ENCODE peak calls at places on chromosomes 7 and 10, in four cellular contexts. G, E, H and A are unnamed samples.

GRCh38 chr7:29564455-29565185 is 985 bp downstream of the PRR15 start:
- DNase-seq in E (peak; percentile 85), H (no peak), G (peak; percentile 85), A (peak; percentile 40)

GRCh38 chr7:108253275-108254044 is 123.3 kb upstream of the LAMB4 start:
- DNase-seq in G (no peak), H (no peak), E (peak; percentile 35), A (no peak)

GRCh38 chr7:24477807-24478655 is 95.2 kb upstream of the PALS2 start:
- DNase-seq in G (no peak), H (no peak), E (peak; percentile 3), A (no peak)

GRCh38 chr10:130377986-130378545 is 241.9 kb downstream of the GLRX3 start:
- DNase-seq in G (no peak), H (no peak), E (no peak), A (no peak)

GRCh38 chr10:77392236-77392721 is 245.3 kb downstream of the KCNMA1 start:
- DNase-seq in H (no peak), E (no peak), G (no peak), A (no peak)

GRCh38 chr10:132499367-132499685 is 38.3 kb upstream of the INPP5A start:
- DNase-seq in H (no peak), E (no peak), G (peak; percentile 52), A (no peak)

GRCh38 chr7:153604-154003 is 38.8 kb upstream of the FAM20C start:
- DNase-seq in E (no peak), H (no peak), G (peak; percentile 46), A (no peak)

GRCh38 chr10:81876253-81876731 is 1.3 kb downstream of the NRG3 start:
- DNase-seq in H (no peak), E (no peak), G (peak; percentile 60), A (no peak)

GRCh38 chr7:80018941-80019808 is 115.5 kb upstream of the GNAI1 start:
- DNase-seq in G (no peak), E (peak; percentile 13), H (no peak), A (no peak)

GRCh38 chr10:28387141-28387540 is 84.3 kb upstream of the MPP7 start:
- DNase-seq in E (peak; percentile 54), G (no peak), H (no peak), A (no peak)

GRCh38 chr7:127667751-127668530 is 15.9 kb downstream of the SND1 start:
- DNase-seq in E (peak; percentile 15), H (no peak), G (no peak), A (no peak)

GRCh38 chr7:22442187-22442886 is 57.7 kb downstream of the STEAP1B start:
- DNase-seq in G (peak; percentile 70), E (no peak), H (no peak), A (no peak)

GRCh38 chr7:76220185-76221057 is 18.7 kb downstream of the SRRM3 start:
- DNase-seq in G (no peak), E (peak; percentile 24), H (no peak), A (peak; percentile 72)

GRCh38 chr7:12709731-12710502 is 22.5 kb downstream of the ARL4A start:
- DNase-seq in G (no peak), E (no peak), H (no peak), A (no peak)

GRCh38 chr7:138608292-138608691 is 92.9 kb downstream of the SVOPL start:
- DNase-seq in E (no peak), H (no peak), G (no peak), A (no peak)

GRCh38 chr10:101749033-101749432 is 26.9 kb downstream of the FGF8 start:
- DNase-seq in E (no peak), G (no peak), H (no peak), A (no peak)

GRCh38 chr7:64886956-64887545 is 16.0 kb upstream of the ZNF273 start:
- DNase-seq in E (no peak), H (no peak), G (no peak), A (no peak)

GRCh38 chr7:98511175-98511574 is 105.9 kb upstream of the NPTX2 start:
- DNase-seq in G (no peak), E (no peak), H (no peak), A (no peak)

GRCh38 chr7:139730746-139731612 is 46.8 kb downstream of the HIPK2 start:
- DNase-seq in G (no peak), E (no peak), H (peak; percentile 23), A (peak; percentile 34)

GRCh38 chr7:106448992-106449859 is 164.4 kb upstream of the NAMPT start:
- DNase-seq in H (no peak), E (no peak), G (no peak), A (no peak)

GRCh38 chr10:100882681-100883321 is 30.0 kb upstream of the SLF2 start:
- DNase-seq in G (peak; percentile 41), H (no peak), E (no peak), A (no peak)

GRCh38 chr7:101896312-101896711 is 78.9 kb downstream of the CUX1 start:
- DNase-seq in H (no peak), G (no peak), E (no peak), A (no peak)

GRCh38 chr7:83640240-83640639 is 8.7 kb downstream of the SEMA3E start:
- DNase-seq in H (no peak), E (no peak), G (no peak), A (no peak)

GRCh38 chr10:110459600-110459999 is 38.1 kb upstream of the DUSP5 start:
- DNase-seq in G (no peak), H (no peak), E (no peak), A (no peak)

GRCh38 chr7:30434140-30434799 is 44.3 kb downstream of the NOD1 start:
- DNase-seq in H (no peak), E (no peak), G (no peak), A (no peak)

GRCh38 chr10:44801383-44802327 is 109.5 kb upstream of the TMEM72 start:
- DNase-seq in H (no peak), E (peak; percentile 78), G (peak; percentile 91), A (no peak)

GRCh38 chr7:127677433-127678230 is 25.6 kb downstream of the SND1 start:
- DNase-seq in H (no peak), E (no peak), G (no peak), A (no peak)

GRCh38 chr7:135704074-135704473 is 23.9 kb downstream of the SLC13A4 start:
- DNase-seq in E (no peak), G (no peak), H (no peak), A (no peak)

GRCh38 chr10:108894402-108895301 is 1028.7 kb downstream of the XPNPEP1 start:
- DNase-seq in E (no peak), H (no peak), G (no peak), A (no peak)

GRCh38 chr10:113457408-113457807 is 95.4 kb upstream of the HABP2 start:
- DNase-seq in H (no peak), E (no peak), G (no peak), A (no peak)

GRCh38 chr10:126913316-126913715 is 8.1 kb downstream of the DOCK1 start:
- DNase-seq in G (no peak), E (no peak), H (no peak), A (no peak)

GRCh38 chr7:90720970-90721768 is 125.0 kb downstream of the CDK14 start:
- DNase-seq in G (no peak), H (no peak), E (peak; percentile 36), A (no peak)

GRCh38 chr10:91708174-91708861 is 75.4 kb upstream of the PPP1R3C start:
- DNase-seq in G (no peak), H (no peak), E (no peak), A (no peak)

GRCh38 chr10:16986082-16986405 is 143.6 kb downstream of the CUBN start:
- DNase-seq in G (no peak), H (no peak), E (no peak), A (no peak)

GRCh38 chr10:66176772-66177171 is 749.1 kb upstream of the LRRTM3 start:
- DNase-seq in H (no peak), G (no peak), E (no peak), A (no peak)
- H3K27ac ChIP-seq in H (no peak overlapping the region), G (no peak overlapping the region), E (no peak overlapping the region), A (peak overlapping the region; percentile 43)

GRCh38 chr7:5302577-5302976 is 19.8 kb downstream of the SLC29A4 start:
- DNase-seq in H (no peak), E (no peak), G (no peak), A (no peak)
- TF ChIP-seq CTCF in H (no peak), E (no peak), G (no peak), A (no peak)

GRCh38 chr10:13882112-13882711 is 295.4 kb downstream of the PRPF18 start:
- DNase-seq in H (no peak), E (peak; percentile 94), G (no peak), A (no peak)
- H3K27ac ChIP-seq in H (no peak overlapping the region), E (peak overlapping the region; percentile 55), G (peak overlapping the region; percentile 42), A (no peak overlapping the region)

GRCh38 chr7:121530251-121531174 is 134.4 kb upstream of the FAM3C start:
- DNase-seq in H (no peak), G (no peak), E (peak; percentile 99), A (no peak)

GRCh38 chr7:121537031-121537430 is 140.9 kb upstream of the FAM3C start:
- DNase-seq in E (no peak), G (no peak), H (no peak), A (no peak)

GRCh38 chr7:121529003-121529402 is 132.9 kb upstream of the FAM3C start:
- DNase-seq in G (no peak), E (no peak), H (no peak), A (no peak)

GRCh38 chr7:121531175-121532070 is 135.3 kb upstream of the FAM3C start:
- DNase-seq in E (peak; percentile 56), H (no peak), G (no peak), A (no peak)
- TF ChIP-seq CTCF in E (no peak), H (no peak), G (no peak), A (no peak)

DNA sequence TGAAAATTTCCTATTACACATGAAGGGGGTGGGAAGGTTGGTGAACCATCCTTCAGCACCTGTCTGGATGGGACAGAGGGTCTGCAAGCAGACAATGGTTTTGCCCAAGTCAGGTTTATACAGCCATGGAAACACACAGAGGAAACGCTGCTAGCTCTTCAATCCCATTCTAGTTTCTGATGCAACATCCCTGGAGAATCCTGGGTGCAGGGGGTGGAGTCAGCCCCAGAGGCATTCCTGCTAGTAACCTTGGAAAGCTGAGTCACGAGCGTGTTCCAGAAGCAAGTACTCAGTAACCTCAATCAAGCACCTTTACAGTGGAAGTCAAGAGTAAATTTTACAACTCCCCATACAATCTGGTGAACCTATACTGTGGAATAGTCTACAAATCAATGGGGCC is 95.2 kb downstream of the ZRANB1 start:
- DNase-seq in G (no peak), H (no peak), E (peak; percentile 86), A (no peak)
- H3K27ac ChIP-seq in G (no peak overlapping the region), H (no peak overlapping the region), E (peak overlapping the region; percentile 63), A (no peak overlapping the region)